ENCODE peak calls at places on chromosomes 3 and 15, in six cellular contexts. L is tibial artery; O is thoracic aorta; Y is body of pancreas; J is DND-41; S is CD4-positive, CD25-positive, alpha-beta regulatory T cell. X is an unnamed sample. For H3K4me1 and H3K36me3, the result is how much of the 10 kb centered on the place peaks cover.

GRCh38 chr3:141076026-141076797 is 25.1 kb downstream of the SPSB4 start:
- DNase-seq in L (no peak), O (no peak), Y (peak), J (no peak), S (no peak), X (no peak)

GRCh38 chr15:73344051-73344450 is 24.7 kb downstream of the HCN4 start:
- DNase-seq in L (no peak), O (no peak), Y (no peak), J (no peak), S (no peak), X (no peak)

GRCh38 chr15:25545017-25545416 is 106.2 kb upstream of the UBE3A start:
- DNase-seq in L (no peak), O (no peak), Y (no peak), J (no peak), S (no peak), X (no peak)

GRCh38 chr3:188049890-188050530 is 103.9 kb upstream of the LPP start:
- DNase-seq in L (no peak), O (no peak), Y (no peak), J (peak), S (no peak), X (no peak)

GRCh38 chr15:62566248-62566647 is 401.2 kb upstream of the C2CD4B start:
- DNase-seq in L (no peak), O (no peak), Y (no peak), J (no peak), S (no peak), X (no peak)

GRCh38 chr15:77826006-77826695 is 193.4 kb upstream of the LINGO1 start:
- DNase-seq in L (no peak), O (no peak), Y (no peak), J (no peak), S (no peak), X (no peak)

GRCh38 chr3:73255609-73256029 is 194.2 kb downstream of the EBLN2 start:
- DNase-seq in L (no peak), O (no peak), Y (peak), J (no peak), S (no peak), X (peak)

GRCh38 chr3:53806182-53807116 is 39.8 kb downstream of the CHDH start:
- DNase-seq in L (no peak), O (no peak), Y (peak), J (no peak), S (no peak), X (peak)

GRCh38 chr15:40744810-40745152 is 10.3 kb downstream of the RMDN3 start:
- DNase-seq in L (no peak), O (no peak), Y (no peak), J (no peak), S (no peak), X (no peak)

DNA sequence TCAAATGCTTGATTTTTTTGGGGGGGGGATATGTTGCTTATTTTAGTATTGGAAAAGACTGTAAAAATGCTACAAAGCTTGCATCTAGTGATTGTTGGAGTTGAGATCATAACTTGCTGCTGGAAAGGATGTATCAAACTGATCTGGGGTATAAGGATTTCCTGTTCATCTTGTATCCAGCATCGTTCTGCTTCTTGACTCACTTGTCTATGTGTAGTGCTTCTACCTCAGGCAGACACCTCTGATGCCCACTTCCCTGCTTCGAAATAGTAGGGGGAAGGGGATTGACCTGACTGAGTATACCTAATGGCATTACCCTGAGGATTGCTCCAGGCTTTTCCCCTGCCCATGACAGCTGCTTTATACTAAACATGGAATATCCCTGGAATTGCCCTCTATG is 42.7 kb downstream of the STT3B start:
- DNase-seq in L (no peak), O (no peak), Y (no peak), J (no peak), S (no peak), X (no peak)
- H3K4me1 ChIP-seq in L (under half), O (half or more), Y (under half), J (under half), S (under half), X (under half)

DNA sequence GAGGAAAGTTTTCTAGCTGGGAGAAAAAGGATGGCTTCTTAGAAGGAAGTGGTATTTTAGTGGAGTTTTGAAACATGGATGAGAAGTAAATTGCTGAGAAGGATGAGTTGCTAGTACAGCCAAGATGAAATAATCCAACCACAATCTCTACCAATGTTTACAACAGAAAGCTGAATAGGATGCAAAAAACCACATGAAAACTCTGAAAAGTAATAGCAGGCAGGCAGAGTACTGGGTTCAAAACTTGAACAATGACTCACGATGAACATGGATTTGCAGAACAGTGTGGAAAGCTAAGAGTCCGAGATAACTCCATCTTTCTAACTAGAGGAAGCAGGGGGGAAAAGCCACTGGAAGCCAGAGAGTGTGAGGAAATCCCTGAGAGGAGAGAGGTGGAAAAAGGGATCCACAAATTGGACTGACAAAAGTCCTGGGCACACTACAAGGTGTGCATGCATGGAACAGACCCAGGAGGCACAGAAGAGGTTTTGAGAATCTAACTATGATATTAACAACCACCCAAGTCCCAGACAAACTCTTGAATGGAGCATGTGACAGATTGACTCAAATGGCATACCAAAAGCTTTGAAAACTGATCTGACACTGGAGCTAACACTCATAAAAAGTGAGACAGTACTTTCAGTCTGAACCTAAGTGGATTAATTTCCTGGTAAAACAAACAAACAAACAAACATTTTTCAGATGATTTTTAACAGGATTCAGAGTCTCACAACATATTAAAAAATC is 76.7 kb downstream of the ST6GAL1 start:
- DNase-seq in L (no peak), O (no peak), Y (no peak), J (no peak), S (no peak), X (no peak)
- H3K36me3 ChIP-seq in L (under half), O (under half), Y (under half), J (under half), S (under half), X (under half)

DNA sequence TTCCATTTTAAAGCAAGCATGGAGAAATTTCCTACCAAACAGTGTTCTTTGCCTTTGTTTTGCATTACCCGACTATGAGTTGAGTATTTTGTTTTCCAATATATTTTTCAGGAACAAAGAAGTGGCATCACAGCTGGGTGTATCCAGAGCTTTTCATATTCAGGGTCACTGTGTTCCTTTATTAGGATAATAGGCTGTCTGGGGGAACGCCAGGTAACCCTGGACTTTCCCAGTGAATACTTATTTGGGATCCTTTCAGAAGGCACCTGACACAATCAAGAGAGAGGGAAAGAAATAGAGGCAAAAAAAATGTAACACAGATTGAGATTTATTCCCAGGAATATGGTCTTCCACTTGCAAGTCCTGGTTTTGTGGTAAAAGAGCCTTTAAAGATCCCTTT is 44.4 kb downstream of the PAQR5 start:
- DNase-seq in L (no peak), O (no peak), Y (no peak), J (no peak), S (no peak), X (no peak)
- H3K27ac ChIP-seq in L (no peak), O (no peak), Y (no peak), J (no peak), S (no peak), X (no peak)

GRCh38 chr3:170739410-170739809 is 130.6 kb downstream of the RPL22L1 start:
- DNase-seq in L (no peak), O (no peak), Y (no peak), J (no peak), S (no peak), X (no peak)
- H3K4me1 ChIP-seq in L (under half), O (under half), Y (under half), J (under half), S (under half), X (under half)

GRCh38 chr3:69032137-69032536 is 18.7 kb upstream of the EOGT start:
- DNase-seq in L (no peak), O (no peak), Y (no peak), J (no peak), S (no peak), X (no peak)

GRCh38 chr3:69033470-69033869 is 18.7 kb downstream of the TMF1 start:
- DNase-seq in L (no peak), O (no peak), Y (no peak), J (no peak), S (no peak), X (no peak)

GRCh38 chr3:69032737-69033136 is 19.3 kb upstream of the EOGT start:
- DNase-seq in L (no peak), O (no peak), Y (no peak), J (no peak), S (no peak), X (no peak)

GRCh38 chr3:69031635-69032034 is 18.2 kb upstream of the EOGT start:
- DNase-seq in L (no peak), O (no peak), Y (no peak), J (no peak), S (no peak), X (no peak)
- H3K36me3 ChIP-seq in L (half or more), O (under half), Y (under half), J (half or more), S (half or more), X (under half)

GRCh38 chr3:132432639-132433038 is 15.3 kb downstream of the DNAJC13 start:
- DNase-seq in L (no peak), O (no peak), Y (no peak), J (no peak), S (no peak), X (peak)
- H3K27ac ChIP-seq in L (no peak), O (no peak), Y (no peak), J (no peak), S (no peak), X (no peak)

GRCh38 chr3:170391108-170391507 is 27.6 kb upstream of the CLDN11 start:
- DNase-seq in L (no peak), O (no peak), Y (no peak), J (no peak), S (no peak), X (no peak)
- H3K4me1 ChIP-seq in L (under half), O (under half), Y (under half), J (under half), S (under half), X (under half)

DNA sequence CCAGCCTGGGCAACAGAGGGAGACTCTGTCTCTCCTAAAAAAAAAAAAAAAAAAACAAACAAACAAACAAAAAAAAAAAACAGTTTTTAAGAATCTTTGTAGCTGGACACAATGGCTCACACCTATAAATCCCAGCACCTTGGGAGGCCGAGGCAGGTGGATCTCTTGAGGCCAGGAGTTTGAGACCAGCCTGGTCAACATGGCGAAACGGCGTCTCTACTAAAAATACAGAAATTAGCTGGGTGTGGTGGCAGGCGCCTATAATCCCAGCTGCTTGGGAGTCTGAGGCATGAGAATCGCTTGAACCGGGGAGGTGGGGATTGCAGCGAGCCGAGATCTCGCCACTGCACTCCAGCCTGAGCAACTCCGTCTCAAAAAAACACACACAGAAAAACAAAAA is 53.1 kb downstream of the KLHL25 start:
- DNase-seq in L (peak), O (no peak), Y (no peak), J (no peak), S (no peak), X (no peak)
- H3K36me3 ChIP-seq in L (half or more), O (under half), Y (half or more), J (half or more), S (half or more), X (under half)

X was measured in adrenal gland.